ENCODE peak calls at places on chromosomes 6 and 20, in six cellular contexts. One of them, this sample, is unnamed.
A peak's percentile ranks its signal among the peaks of the same experiment; 100 is the strongest.

GRCh38 chr6:161434331-161434730 is 160.5 kb upstream of the AGPAT4 start:
- DNase-seq in stimulated activated CD8-positive, alpha-beta memory T cell treated with anti-CD3 and anti-CD28 coated beads, Interleukin-2, amount 100 ng/mL, for 48 hours: no peak
- DNase-seq in NCI-H1092: no peak
- DNase-seq in H9: no peak
- DNase-seq in activated effector memory CD4-positive, alpha-beta T cell treated with Interleukin-2 at 50 U/mL for 16 hours: no peak
- DNase-seq in CD8-positive, alpha-beta memory T cell: no peak
- DNase-seq in this sample: no peak

GRCh38 chr20:63457737-63458136 is 14.7 kb downstream of the KCNQ2 start:
- DNase-seq in stimulated activated CD8-positive, alpha-beta memory T cell treated with anti-CD3 and anti-CD28 coated beads, Interleukin-2, amount 100 ng/mL, for 48 hours: no peak
- DNase-seq in NCI-H1092: peak; percentile 49
- DNase-seq in H9: no peak
- DNase-seq in activated effector memory CD4-positive, alpha-beta T cell treated with Interleukin-2 at 50 U/mL for 16 hours: no peak
- DNase-seq in CD8-positive, alpha-beta memory T cell: no peak
- DNase-seq in this sample: no peak

GRCh38 chr20:40925829-40926228 is 102.8 kb upstream of the TOP1 start:
- DNase-seq in stimulated activated CD8-positive, alpha-beta memory T cell treated with anti-CD3 and anti-CD28 coated beads, Interleukin-2, amount 100 ng/mL, for 48 hours: no peak
- DNase-seq in NCI-H1092: no peak
- DNase-seq in H9: no peak
- DNase-seq in activated effector memory CD4-positive, alpha-beta T cell treated with Interleukin-2 at 50 U/mL for 16 hours: no peak
- DNase-seq in CD8-positive, alpha-beta memory T cell: no peak
- DNase-seq in this sample: no peak

GRCh38 chr6:140178550-140179334 is 804.3 kb upstream of the CITED2 start:
- DNase-seq in stimulated activated CD8-positive, alpha-beta memory T cell treated with anti-CD3 and anti-CD28 coated beads, Interleukin-2, amount 100 ng/mL, for 48 hours: no peak
- DNase-seq in NCI-H1092: no peak
- DNase-seq in H9: no peak
- DNase-seq in activated effector memory CD4-positive, alpha-beta T cell treated with Interleukin-2 at 50 U/mL for 16 hours: no peak
- DNase-seq in CD8-positive, alpha-beta memory T cell: no peak
- DNase-seq in this sample: no peak

GRCh38 chr20:44683263-44684046 is 31.7 kb upstream of the CCN5 start:
- DNase-seq in stimulated activated CD8-positive, alpha-beta memory T cell treated with anti-CD3 and anti-CD28 coated beads, Interleukin-2, amount 100 ng/mL, for 48 hours: peak; percentile 34
- DNase-seq in NCI-H1092: peak; percentile 68
- DNase-seq in H9: peak; percentile 88
- DNase-seq in activated effector memory CD4-positive, alpha-beta T cell treated with Interleukin-2 at 50 U/mL for 16 hours: peak; percentile 21
- DNase-seq in CD8-positive, alpha-beta memory T cell: peak; percentile 18
- DNase-seq in this sample: no peak

GRCh38 chr6:7467007-7467897 is 74.2 kb upstream of the DSP start:
- DNase-seq in stimulated activated CD8-positive, alpha-beta memory T cell treated with anti-CD3 and anti-CD28 coated beads, Interleukin-2, amount 100 ng/mL, for 48 hours: no peak
- DNase-seq in NCI-H1092: no peak
- DNase-seq in H9: no peak
- DNase-seq in activated effector memory CD4-positive, alpha-beta T cell treated with Interleukin-2 at 50 U/mL for 16 hours: no peak
- DNase-seq in CD8-positive, alpha-beta memory T cell: no peak
- DNase-seq in this sample: no peak

GRCh38 chr20:44805991-44806729 is 4.2 kb downstream of the RIMS4 start:
- DNase-seq in stimulated activated CD8-positive, alpha-beta memory T cell treated with anti-CD3 and anti-CD28 coated beads, Interleukin-2, amount 100 ng/mL, for 48 hours: no peak
- DNase-seq in NCI-H1092: peak; percentile 45
- DNase-seq in H9: peak; percentile 83
- DNase-seq in activated effector memory CD4-positive, alpha-beta T cell treated with Interleukin-2 at 50 U/mL for 16 hours: no peak
- DNase-seq in CD8-positive, alpha-beta memory T cell: no peak
- DNase-seq in this sample: no peak

GRCh38 chr6:17842014-17842776 is 135.5 kb upstream of the NUP153 start:
- DNase-seq in stimulated activated CD8-positive, alpha-beta memory T cell treated with anti-CD3 and anti-CD28 coated beads, Interleukin-2, amount 100 ng/mL, for 48 hours: no peak
- DNase-seq in NCI-H1092: no peak
- DNase-seq in H9: no peak
- DNase-seq in activated effector memory CD4-positive, alpha-beta T cell treated with Interleukin-2 at 50 U/mL for 16 hours: no peak
- DNase-seq in CD8-positive, alpha-beta memory T cell: no peak
- DNase-seq in this sample: no peak

GRCh38 chr6:121731381-121731780 is 295.9 kb downstream of the GJA1 start:
- DNase-seq in stimulated activated CD8-positive, alpha-beta memory T cell treated with anti-CD3 and anti-CD28 coated beads, Interleukin-2, amount 100 ng/mL, for 48 hours: no peak
- DNase-seq in NCI-H1092: no peak
- DNase-seq in H9: no peak
- DNase-seq in activated effector memory CD4-positive, alpha-beta T cell treated with Interleukin-2 at 50 U/mL for 16 hours: no peak
- DNase-seq in CD8-positive, alpha-beta memory T cell: no peak
- DNase-seq in this sample: no peak

GRCh38 chr6:79377047-79377446 is 142.6 kb upstream of the HMGN3 start:
- DNase-seq in stimulated activated CD8-positive, alpha-beta memory T cell treated with anti-CD3 and anti-CD28 coated beads, Interleukin-2, amount 100 ng/mL, for 48 hours: no peak
- DNase-seq in NCI-H1092: no peak
- DNase-seq in H9: no peak
- DNase-seq in activated effector memory CD4-positive, alpha-beta T cell treated with Interleukin-2 at 50 U/mL for 16 hours: no peak
- DNase-seq in CD8-positive, alpha-beta memory T cell: no peak
- DNase-seq in this sample: no peak

GRCh38 chr6:157663261-157663660 is 159.8 kb upstream of the SNX9 start:
- DNase-seq in stimulated activated CD8-positive, alpha-beta memory T cell treated with anti-CD3 and anti-CD28 coated beads, Interleukin-2, amount 100 ng/mL, for 48 hours: no peak
- DNase-seq in NCI-H1092: no peak
- DNase-seq in H9: no peak
- DNase-seq in activated effector memory CD4-positive, alpha-beta T cell treated with Interleukin-2 at 50 U/mL for 16 hours: no peak
- DNase-seq in CD8-positive, alpha-beta memory T cell: no peak
- DNase-seq in this sample: no peak

GRCh38 chr20:52682271-52682670 is 289.9 kb upstream of the TSHZ2 start:
- DNase-seq in stimulated activated CD8-positive, alpha-beta memory T cell treated with anti-CD3 and anti-CD28 coated beads, Interleukin-2, amount 100 ng/mL, for 48 hours: no peak
- DNase-seq in NCI-H1092: peak; percentile 23
- DNase-seq in H9: no peak
- DNase-seq in activated effector memory CD4-positive, alpha-beta T cell treated with Interleukin-2 at 50 U/mL for 16 hours: no peak
- DNase-seq in CD8-positive, alpha-beta memory T cell: no peak
- DNase-seq in this sample: no peak

GRCh38 chr6:139337830-139338229 is 36.6 kb downstream of the CITED2 start:
- DNase-seq in stimulated activated CD8-positive, alpha-beta memory T cell treated with anti-CD3 and anti-CD28 coated beads, Interleukin-2, amount 100 ng/mL, for 48 hours: no peak
- DNase-seq in NCI-H1092: no peak
- DNase-seq in H9: no peak
- DNase-seq in activated effector memory CD4-positive, alpha-beta T cell treated with Interleukin-2 at 50 U/mL for 16 hours: no peak
- DNase-seq in CD8-positive, alpha-beta memory T cell: no peak
- DNase-seq in this sample: no peak

GRCh38 chr6:21067521-21067920 is 526.0 kb upstream of the SOX4 start:
- DNase-seq in stimulated activated CD8-positive, alpha-beta memory T cell treated with anti-CD3 and anti-CD28 coated beads, Interleukin-2, amount 100 ng/mL, for 48 hours: no peak
- DNase-seq in NCI-H1092: no peak
- DNase-seq in H9: no peak
- DNase-seq in activated effector memory CD4-positive, alpha-beta T cell treated with Interleukin-2 at 50 U/mL for 16 hours: no peak
- DNase-seq in CD8-positive, alpha-beta memory T cell: no peak
- DNase-seq in this sample: no peak

GRCh38 chr20:51402201-51402600 is 140.3 kb downstream of the NFATC2 start:
- DNase-seq in stimulated activated CD8-positive, alpha-beta memory T cell treated with anti-CD3 and anti-CD28 coated beads, Interleukin-2, amount 100 ng/mL, for 48 hours: no peak
- DNase-seq in NCI-H1092: no peak
- DNase-seq in H9: no peak
- DNase-seq in activated effector memory CD4-positive, alpha-beta T cell treated with Interleukin-2 at 50 U/mL for 16 hours: peak; percentile 47
- DNase-seq in CD8-positive, alpha-beta memory T cell: peak; percentile 47
- DNase-seq in this sample: no peak

GRCh38 chr6:135159531-135159930 is 21.6 kb upstream of the MYB start:
- DNase-seq in stimulated activated CD8-positive, alpha-beta memory T cell treated with anti-CD3 and anti-CD28 coated beads, Interleukin-2, amount 100 ng/mL, for 48 hours: peak; percentile 46
- DNase-seq in NCI-H1092: no peak
- DNase-seq in H9: no peak
- DNase-seq in activated effector memory CD4-positive, alpha-beta T cell treated with Interleukin-2 at 50 U/mL for 16 hours: no peak
- DNase-seq in CD8-positive, alpha-beta memory T cell: no peak
- DNase-seq in this sample: no peak

GRCh38 chr6:12560315-12560714 is 156.3 kb upstream of the PHACTR1 start:
- DNase-seq in stimulated activated CD8-positive, alpha-beta memory T cell treated with anti-CD3 and anti-CD28 coated beads, Interleukin-2, amount 100 ng/mL, for 48 hours: no peak
- DNase-seq in NCI-H1092: no peak
- DNase-seq in H9: no peak
- DNase-seq in activated effector memory CD4-positive, alpha-beta T cell treated with Interleukin-2 at 50 U/mL for 16 hours: no peak
- DNase-seq in CD8-positive, alpha-beta memory T cell: no peak
- DNase-seq in this sample: no peak

GRCh38 chr6:98835149-98836024 is 1.0 kb downstream of the POU3F2 start:
- DNase-seq in stimulated activated CD8-positive, alpha-beta memory T cell treated with anti-CD3 and anti-CD28 coated beads, Interleukin-2, amount 100 ng/mL, for 48 hours: no peak
- DNase-seq in NCI-H1092: peak; percentile 13
- DNase-seq in H9: peak; percentile 73
- DNase-seq in activated effector memory CD4-positive, alpha-beta T cell treated with Interleukin-2 at 50 U/mL for 16 hours: no peak
- DNase-seq in CD8-positive, alpha-beta memory T cell: no peak
- DNase-seq in this sample: no peak

GRCh38 chr6:9236443-9236842 is 801.1 kb upstream of the SLC35B3 start:
- DNase-seq in stimulated activated CD8-positive, alpha-beta memory T cell treated with anti-CD3 and anti-CD28 coated beads, Interleukin-2, amount 100 ng/mL, for 48 hours: no peak
- DNase-seq in NCI-H1092: no peak
- DNase-seq in H9: no peak
- DNase-seq in activated effector memory CD4-positive, alpha-beta T cell treated with Interleukin-2 at 50 U/mL for 16 hours: no peak
- DNase-seq in CD8-positive, alpha-beta memory T cell: no peak
- DNase-seq in this sample: no peak

GRCh38 chr6:117496383-117496990 is 14.0 kb downstream of the DCBLD1 start:
- DNase-seq in stimulated activated CD8-positive, alpha-beta memory T cell treated with anti-CD3 and anti-CD28 coated beads, Interleukin-2, amount 100 ng/mL, for 48 hours: no peak
- DNase-seq in NCI-H1092: no peak
- DNase-seq in H9: no peak
- DNase-seq in activated effector memory CD4-positive, alpha-beta T cell treated with Interleukin-2 at 50 U/mL for 16 hours: no peak
- DNase-seq in CD8-positive, alpha-beta memory T cell: no peak
- DNase-seq in this sample: no peak

GRCh38 chr6:26660096-26660425 is 515 bp upstream of the ZNF322 start:
- DNase-seq in stimulated activated CD8-positive, alpha-beta memory T cell treated with anti-CD3 and anti-CD28 coated beads, Interleukin-2, amount 100 ng/mL, for 48 hours: no peak
- DNase-seq in NCI-H1092: no peak
- DNase-seq in H9: no peak
- DNase-seq in activated effector memory CD4-positive, alpha-beta T cell treated with Interleukin-2 at 50 U/mL for 16 hours: no peak
- DNase-seq in CD8-positive, alpha-beta memory T cell: no peak
- DNase-seq in this sample: no peak

GRCh38 chr6:134389658-134390057 is 71.7 kb upstream of the SGK1 start:
- DNase-seq in stimulated activated CD8-positive, alpha-beta memory T cell treated with anti-CD3 and anti-CD28 coated beads, Interleukin-2, amount 100 ng/mL, for 48 hours: no peak
- DNase-seq in NCI-H1092: no peak
- DNase-seq in H9: no peak
- DNase-seq in activated effector memory CD4-positive, alpha-beta T cell treated with Interleukin-2 at 50 U/mL for 16 hours: no peak
- DNase-seq in CD8-positive, alpha-beta memory T cell: no peak
- DNase-seq in this sample: no peak

GRCh38 chr20:41170386-41171105 is 33.2 kb downstream of the PLCG1 start:
- DNase-seq in stimulated activated CD8-positive, alpha-beta memory T cell treated with anti-CD3 and anti-CD28 coated beads, Interleukin-2, amount 100 ng/mL, for 48 hours: no peak
- DNase-seq in NCI-H1092: no peak
- DNase-seq in H9: no peak
- DNase-seq in activated effector memory CD4-positive, alpha-beta T cell treated with Interleukin-2 at 50 U/mL for 16 hours: no peak
- DNase-seq in CD8-positive, alpha-beta memory T cell: no peak
- DNase-seq in this sample: no peak

GRCh38 chr20:45487231-45487635 is 17.7 kb downstream of the WFDC2 start:
- DNase-seq in stimulated activated CD8-positive, alpha-beta memory T cell treated with anti-CD3 and anti-CD28 coated beads, Interleukin-2, amount 100 ng/mL, for 48 hours: no peak
- DNase-seq in NCI-H1092: no peak
- DNase-seq in H9: peak; percentile 72
- DNase-seq in activated effector memory CD4-positive, alpha-beta T cell treated with Interleukin-2 at 50 U/mL for 16 hours: no peak
- DNase-seq in CD8-positive, alpha-beta memory T cell: no peak
- DNase-seq in this sample: no peak

GRCh38 chr6:20704325-20704724 is 170.1 kb downstream of the CDKAL1 start:
- DNase-seq in stimulated activated CD8-positive, alpha-beta memory T cell treated with anti-CD3 and anti-CD28 coated beads, Interleukin-2, amount 100 ng/mL, for 48 hours: no peak
- DNase-seq in NCI-H1092: no peak
- DNase-seq in H9: no peak
- DNase-seq in activated effector memory CD4-positive, alpha-beta T cell treated with Interleukin-2 at 50 U/mL for 16 hours: no peak
- DNase-seq in CD8-positive, alpha-beta memory T cell: no peak
- DNase-seq in this sample: no peak

GRCh38 chr6:149190228-149190831 is 127.2 kb upstream of the TAB2 start:
- DNase-seq in stimulated activated CD8-positive, alpha-beta memory T cell treated with anti-CD3 and anti-CD28 coated beads, Interleukin-2, amount 100 ng/mL, for 48 hours: peak; percentile 44
- DNase-seq in NCI-H1092: no peak
- DNase-seq in H9: peak; percentile 84
- DNase-seq in activated effector memory CD4-positive, alpha-beta T cell treated with Interleukin-2 at 50 U/mL for 16 hours: peak; percentile 31
- DNase-seq in CD8-positive, alpha-beta memory T cell: no peak
- DNase-seq in this sample: no peak

GRCh38 chr6:93779086-93779858 is 359.9 kb upstream of the EPHA7 start:
- DNase-seq in stimulated activated CD8-positive, alpha-beta memory T cell treated with anti-CD3 and anti-CD28 coated beads, Interleukin-2, amount 100 ng/mL, for 48 hours: no peak
- DNase-seq in NCI-H1092: no peak
- DNase-seq in H9: no peak
- DNase-seq in activated effector memory CD4-positive, alpha-beta T cell treated with Interleukin-2 at 50 U/mL for 16 hours: no peak
- DNase-seq in CD8-positive, alpha-beta memory T cell: no peak
- DNase-seq in this sample: no peak

GRCh38 chr20:58102252-58102651 is 126.2 kb downstream of the ANKRD60 start:
- DNase-seq in stimulated activated CD8-positive, alpha-beta memory T cell treated with anti-CD3 and anti-CD28 coated beads, Interleukin-2, amount 100 ng/mL, for 48 hours: no peak
- DNase-seq in NCI-H1092: no peak
- DNase-seq in H9: no peak
- DNase-seq in activated effector memory CD4-positive, alpha-beta T cell treated with Interleukin-2 at 50 U/mL for 16 hours: no peak
- DNase-seq in CD8-positive, alpha-beta memory T cell: no peak
- DNase-seq in this sample: no peak

GRCh38 chr6:128303870-128304269 is 216.5 kb downstream of the PTPRK start:
- DNase-seq in stimulated activated CD8-positive, alpha-beta memory T cell treated with anti-CD3 and anti-CD28 coated beads, Interleukin-2, amount 100 ng/mL, for 48 hours: no peak
- DNase-seq in NCI-H1092: no peak
- DNase-seq in H9: no peak
- DNase-seq in activated effector memory CD4-positive, alpha-beta T cell treated with Interleukin-2 at 50 U/mL for 16 hours: no peak
- DNase-seq in CD8-positive, alpha-beta memory T cell: no peak
- DNase-seq in this sample: no peak

GRCh38 chr20:17859002-17859615 is 109.5 kb downstream of the SNX5 start:
- DNase-seq in stimulated activated CD8-positive, alpha-beta memory T cell treated with anti-CD3 and anti-CD28 coated beads, Interleukin-2, amount 100 ng/mL, for 48 hours: no peak
- DNase-seq in NCI-H1092: no peak
- DNase-seq in H9: peak; percentile 22
- DNase-seq in activated effector memory CD4-positive, alpha-beta T cell treated with Interleukin-2 at 50 U/mL for 16 hours: no peak
- DNase-seq in CD8-positive, alpha-beta memory T cell: no peak
- DNase-seq in this sample: no peak

GRCh38 chr6:89492025-89492640 is 59.2 kb downstream of the ANKRD6 start:
- DNase-seq in stimulated activated CD8-positive, alpha-beta memory T cell treated with anti-CD3 and anti-CD28 coated beads, Interleukin-2, amount 100 ng/mL, for 48 hours: no peak
- DNase-seq in NCI-H1092: peak; percentile 34
- DNase-seq in H9: no peak
- DNase-seq in activated effector memory CD4-positive, alpha-beta T cell treated with Interleukin-2 at 50 U/mL for 16 hours: no peak
- DNase-seq in CD8-positive, alpha-beta memory T cell: no peak
- DNase-seq in this sample: peak; percentile 49

GRCh38 chr6:4274382-4275082 is 139.2 kb upstream of the ECI2 start:
- DNase-seq in stimulated activated CD8-positive, alpha-beta memory T cell treated with anti-CD3 and anti-CD28 coated beads, Interleukin-2, amount 100 ng/mL, for 48 hours: no peak
- DNase-seq in NCI-H1092: no peak
- DNase-seq in H9: no peak
- DNase-seq in activated effector memory CD4-positive, alpha-beta T cell treated with Interleukin-2 at 50 U/mL for 16 hours: no peak
- DNase-seq in CD8-positive, alpha-beta memory T cell: no peak
- DNase-seq in this sample: no peak

GRCh38 chr20:47124235-47124717 is 229.6 kb downstream of the EYA2 start:
- DNase-seq in stimulated activated CD8-positive, alpha-beta memory T cell treated with anti-CD3 and anti-CD28 coated beads, Interleukin-2, amount 100 ng/mL, for 48 hours: no peak
- DNase-seq in NCI-H1092: no peak
- DNase-seq in H9: no peak
- DNase-seq in activated effector memory CD4-positive, alpha-beta T cell treated with Interleukin-2 at 50 U/mL for 16 hours: no peak
- DNase-seq in CD8-positive, alpha-beta memory T cell: no peak
- DNase-seq in this sample: no peak

GRCh38 chr20:41476446-41476845 is 109.8 kb upstream of the EMILIN3 start:
- DNase-seq in stimulated activated CD8-positive, alpha-beta memory T cell treated with anti-CD3 and anti-CD28 coated beads, Interleukin-2, amount 100 ng/mL, for 48 hours: no peak
- DNase-seq in NCI-H1092: peak; percentile 55
- DNase-seq in H9: no peak
- DNase-seq in activated effector memory CD4-positive, alpha-beta T cell treated with Interleukin-2 at 50 U/mL for 16 hours: no peak
- DNase-seq in CD8-positive, alpha-beta memory T cell: no peak
- DNase-seq in this sample: no peak

GRCh38 chr6:65531545-65531944 is 175.5 kb downstream of the EYS start:
- DNase-seq in stimulated activated CD8-positive, alpha-beta memory T cell treated with anti-CD3 and anti-CD28 coated beads, Interleukin-2, amount 100 ng/mL, for 48 hours: no peak
- DNase-seq in NCI-H1092: no peak
- DNase-seq in H9: no peak
- DNase-seq in activated effector memory CD4-positive, alpha-beta T cell treated with Interleukin-2 at 50 U/mL for 16 hours: no peak
- DNase-seq in CD8-positive, alpha-beta memory T cell: no peak
- DNase-seq in this sample: peak; percentile 6

GRCh38 chr6:85771925-85772430 is 129.3 kb upstream of the SYNCRIP start:
- DNase-seq in stimulated activated CD8-positive, alpha-beta memory T cell treated with anti-CD3 and anti-CD28 coated beads, Interleukin-2, amount 100 ng/mL, for 48 hours: no peak
- DNase-seq in NCI-H1092: no peak
- DNase-seq in H9: no peak
- DNase-seq in activated effector memory CD4-positive, alpha-beta T cell treated with Interleukin-2 at 50 U/mL for 16 hours: no peak
- DNase-seq in CD8-positive, alpha-beta memory T cell: no peak
- DNase-seq in this sample: no peak

This sample was measured in NCI-H2081 treated with DMSO at 0.1 percent for 48 hours.